ENCODE peak calls at places on chromosomes 2 and 18, in eight cellular contexts. One of them, this sample, is unnamed.

GRCh38 chr18:74326238-74326637 is 10.6 kb downstream of the C18orf63 start:
- DNase-seq in HCT116: no peak
- DNase-seq in stomach: no peak
- DNase-seq in A549: no peak
- DNase-seq in HepG2: no peak
- DNase-seq in NB4: no peak
- DNase-seq in adrenal gland: no peak
- DNase-seq in ovary: no peak
- DNase-seq in this sample: no peak

GRCh38 chr2:100976634-100977391 is 25.3 kb upstream of the RPL31 start:
- DNase-seq in stomach: no peak
- DNase-seq in adrenal gland: no peak
- DNase-seq in ovary: no peak
- DNase-seq in HepG2: no peak
- DNase-seq in A549: no peak
- DNase-seq in HCT116: no peak
- DNase-seq in NB4: peak; percentile 36
- DNase-seq in this sample: no peak

GRCh38 chr2:64980192-64980591 is 9.0 kb upstream of the SLC1A4 start:
- DNase-seq in NB4: peak; percentile 28
- DNase-seq in HCT116: no peak
- DNase-seq in ovary: no peak
- DNase-seq in stomach: no peak
- DNase-seq in adrenal gland: no peak
- DNase-seq in HepG2: no peak
- DNase-seq in A549: no peak
- DNase-seq in this sample: no peak

GRCh38 chr18:3461704-3462103 is 11.7 kb downstream of the TGIF1 start:
- DNase-seq in A549: no peak
- DNase-seq in ovary: no peak
- DNase-seq in NB4: no peak
- DNase-seq in adrenal gland: no peak
- DNase-seq in stomach: no peak
- DNase-seq in HCT116: no peak
- DNase-seq in HepG2: no peak
- DNase-seq in this sample: no peak

GRCh38 chr2:168056242-168056641 is 191.2 kb downstream of the STK39 start:
- DNase-seq in HCT116: no peak
- DNase-seq in A549: no peak
- DNase-seq in NB4: no peak
- DNase-seq in HepG2: no peak
- DNase-seq in ovary: no peak
- DNase-seq in adrenal gland: no peak
- DNase-seq in stomach: peak; percentile 35
- DNase-seq in this sample: no peak

GRCh38 chr2:144359684-144360083 is 160.2 kb downstream of the ZEB2 start:
- DNase-seq in NB4: no peak
- DNase-seq in HCT116: no peak
- DNase-seq in ovary: no peak
- DNase-seq in A549: no peak
- DNase-seq in stomach: no peak
- DNase-seq in adrenal gland: no peak
- DNase-seq in HepG2: no peak
- DNase-seq in this sample: no peak

GRCh38 chr2:232941400-232941799 is 71.3 kb downstream of the SNORC start:
- DNase-seq in HepG2: no peak
- DNase-seq in A549: no peak
- DNase-seq in HCT116: no peak
- DNase-seq in NB4: no peak
- DNase-seq in stomach: no peak
- DNase-seq in ovary: no peak
- DNase-seq in adrenal gland: no peak
- DNase-seq in this sample: no peak

GRCh38 chr2:227717687-227718567 is at the start of gene SLC19A3:
- DNase-seq in HepG2: peak; percentile 69
- DNase-seq in stomach: peak; percentile 85
- DNase-seq in HCT116: no peak
- DNase-seq in NB4: no peak
- DNase-seq in A549: peak; percentile 79
- DNase-seq in adrenal gland: peak; percentile 85
- DNase-seq in ovary: peak; percentile 92
- DNase-seq in this sample: peak; percentile 84

GRCh38 chr2:159201321-159202063 is 85.0 kb downstream of the WDSUB1 start:
- DNase-seq in HepG2: no peak
- DNase-seq in NB4: no peak
- DNase-seq in ovary: no peak
- DNase-seq in A549: no peak
- DNase-seq in stomach: no peak
- DNase-seq in HCT116: no peak
- DNase-seq in adrenal gland: no peak
- DNase-seq in this sample: no peak

GRCh38 chr2:223601932-223602676 is at the start of gene SCG2:
- DNase-seq in ovary: peak; percentile 79
- DNase-seq in A549: peak; percentile 77
- DNase-seq in stomach: peak; percentile 61
- DNase-seq in HepG2: peak; percentile 42
- DNase-seq in HCT116: peak; percentile 59
- DNase-seq in adrenal gland: peak; percentile 82
- DNase-seq in NB4: peak; percentile 72
- DNase-seq in this sample: peak; percentile 51

GRCh38 chr2:196442211-196442610 is 197.3 kb upstream of the CCDC150 start:
- DNase-seq in ovary: no peak
- DNase-seq in A549: no peak
- DNase-seq in stomach: no peak
- DNase-seq in adrenal gland: no peak
- DNase-seq in HCT116: no peak
- DNase-seq in HepG2: no peak
- DNase-seq in NB4: no peak
- DNase-seq in this sample: no peak

GRCh38 chr2:144424559-144425240 is 95.2 kb downstream of the ZEB2 start:
- DNase-seq in HCT116: no peak
- DNase-seq in A549: no peak
- DNase-seq in adrenal gland: no peak
- DNase-seq in HepG2: no peak
- DNase-seq in ovary: no peak
- DNase-seq in NB4: no peak
- DNase-seq in stomach: no peak
- DNase-seq in this sample: no peak

GRCh38 chr2:205879362-205879761 is 197.1 kb downstream of the NRP2 start:
- DNase-seq in adrenal gland: no peak
- DNase-seq in A549: no peak
- DNase-seq in NB4: no peak
- DNase-seq in ovary: no peak
- DNase-seq in HCT116: no peak
- DNase-seq in HepG2: no peak
- DNase-seq in stomach: no peak
- DNase-seq in this sample: no peak

GRCh38 chr2:72980535-72981217 is 63.4 kb downstream of the EMX1 start:
- DNase-seq in adrenal gland: no peak
- DNase-seq in stomach: no peak
- DNase-seq in HepG2: no peak
- DNase-seq in A549: no peak
- DNase-seq in NB4: no peak
- DNase-seq in ovary: no peak
- DNase-seq in HCT116: peak; percentile 10
- DNase-seq in this sample: no peak

GRCh38 chr18:58808349-58808748 is 56.3 kb upstream of the ZNF532 start:
- DNase-seq in NB4: no peak
- DNase-seq in HCT116: no peak
- DNase-seq in stomach: no peak
- DNase-seq in adrenal gland: no peak
- DNase-seq in HepG2: no peak
- DNase-seq in A549: no peak
- DNase-seq in ovary: no peak
- DNase-seq in this sample: no peak

GRCh38 chr2:2256011-2256410 is 75.1 kb downstream of the MYT1L start:
- DNase-seq in stomach: no peak
- DNase-seq in adrenal gland: no peak
- DNase-seq in HCT116: no peak
- DNase-seq in HepG2: no peak
- DNase-seq in ovary: no peak
- DNase-seq in NB4: no peak
- DNase-seq in A549: no peak
- DNase-seq in this sample: no peak

GRCh38 chr2:2252179-2252578 is 78.9 kb downstream of the MYT1L start:
- DNase-seq in HCT116: no peak
- DNase-seq in NB4: no peak
- DNase-seq in stomach: no peak
- DNase-seq in ovary: no peak
- DNase-seq in HepG2: no peak
- DNase-seq in adrenal gland: no peak
- DNase-seq in A549: no peak
- DNase-seq in this sample: no peak

GRCh38 chr2:2253139-2254016 is 77.7 kb downstream of the MYT1L start:
- DNase-seq in ovary: no peak
- DNase-seq in adrenal gland: no peak
- DNase-seq in HCT116: no peak
- DNase-seq in stomach: no peak
- DNase-seq in NB4: no peak
- DNase-seq in A549: no peak
- DNase-seq in HepG2: no peak
- DNase-seq in this sample: no peak

GRCh38 chr2:2251255-2251654 is 79.8 kb downstream of the MYT1L start:
- DNase-seq in NB4: no peak
- DNase-seq in HepG2: no peak
- DNase-seq in HCT116: no peak
- DNase-seq in stomach: no peak
- DNase-seq in ovary: no peak
- DNase-seq in A549: no peak
- DNase-seq in adrenal gland: no peak
- DNase-seq in this sample: no peak

DNA sequence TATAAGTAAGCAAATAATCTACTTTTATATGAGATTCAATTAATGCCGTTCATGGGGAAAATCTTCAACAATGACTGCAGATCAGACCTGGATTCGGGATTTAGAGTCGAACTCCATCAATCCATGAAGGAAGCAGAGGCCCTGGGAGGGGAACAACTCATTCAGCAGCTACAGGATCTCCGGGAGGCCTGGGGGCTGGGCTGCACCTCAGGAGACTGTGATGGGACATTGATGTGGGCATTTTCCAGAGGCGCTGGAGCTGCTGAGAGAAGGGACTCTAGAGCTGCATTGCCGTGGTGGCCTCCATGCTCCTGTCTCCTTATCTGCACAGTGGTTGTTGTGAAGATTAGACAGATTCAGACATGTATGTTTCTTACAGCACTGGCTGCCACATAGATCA is 76.9 kb downstream of the MYT1L start:
- DNase-seq in HCT116: no peak
- DNase-seq in stomach: no peak
- DNase-seq in ovary: no peak
- DNase-seq in adrenal gland: no peak
- DNase-seq in A549: no peak
- DNase-seq in HepG2: no peak
- DNase-seq in NB4: no peak
- DNase-seq in this sample: no peak
- TF ChIP-seq POLR2A in HCT116: no peak
- TF ChIP-seq POLR2A in stomach: no peak
- TF ChIP-seq POLR2A in ovary: no peak
- TF ChIP-seq POLR2A in adrenal gland: no peak
- TF ChIP-seq POLR2A in A549: no peak
- TF ChIP-seq POLR2A in HepG2: no peak
- TF ChIP-seq POLR2A in NB4: no peak
- TF ChIP-seq POLR2A in this sample: no peak

GRCh38 chr2:134120160-134120717 is 133.6 kb upstream of the MGAT5 start:
- DNase-seq in stomach: no peak
- DNase-seq in A549: no peak
- DNase-seq in HCT116: no peak
- DNase-seq in NB4: no peak
- DNase-seq in ovary: peak; percentile 62
- DNase-seq in HepG2: no peak
- DNase-seq in adrenal gland: peak; percentile 29
- DNase-seq in this sample: no peak
- TF ChIP-seq POLR2A in stomach: no peak
- TF ChIP-seq POLR2A in A549: no peak
- TF ChIP-seq POLR2A in HCT116: no peak
- TF ChIP-seq POLR2A in NB4: no peak
- TF ChIP-seq POLR2A in ovary: no peak
- TF ChIP-seq POLR2A in HepG2: no peak
- TF ChIP-seq POLR2A in adrenal gland: no peak
- TF ChIP-seq POLR2A in this sample: no peak

GRCh38 chr2:38900726-38901125 is 11.1 kb downstream of the ARHGEF33 start:
- DNase-seq in stomach: no peak
- DNase-seq in NB4: no peak
- DNase-seq in adrenal gland: no peak
- DNase-seq in HCT116: no peak
- DNase-seq in ovary: no peak
- DNase-seq in HepG2: no peak
- DNase-seq in A549: no peak
- DNase-seq in this sample: no peak
- TF ChIP-seq POLR2A in stomach: no peak
- TF ChIP-seq POLR2A in NB4: no peak
- TF ChIP-seq POLR2A in adrenal gland: no peak
- TF ChIP-seq POLR2A in HCT116: no peak
- TF ChIP-seq POLR2A in ovary: no peak
- TF ChIP-seq POLR2A in HepG2: no peak
- TF ChIP-seq POLR2A in A549: no peak
- TF ChIP-seq POLR2A in this sample: no peak

GRCh38 chr2:239092571-239093294 is 244.8 kb downstream of the TWIST2 start:
- DNase-seq in adrenal gland: no peak
- DNase-seq in ovary: no peak
- DNase-seq in HepG2: no peak
- DNase-seq in NB4: no peak
- DNase-seq in A549: no peak
- DNase-seq in stomach: no peak
- DNase-seq in HCT116: no peak
- DNase-seq in this sample: no peak

GRCh38 chr2:239094727-239095266 is 246.9 kb downstream of the TWIST2 start:
- DNase-seq in adrenal gland: no peak
- DNase-seq in ovary: no peak
- DNase-seq in HCT116: no peak
- DNase-seq in NB4: no peak
- DNase-seq in A549: no peak
- DNase-seq in stomach: no peak
- DNase-seq in HepG2: no peak
- DNase-seq in this sample: no peak

GRCh38 chr2:239095475-239095874 is 247.6 kb downstream of the TWIST2 start:
- DNase-seq in HepG2: no peak
- DNase-seq in HCT116: no peak
- DNase-seq in stomach: no peak
- DNase-seq in NB4: no peak
- DNase-seq in ovary: no peak
- DNase-seq in adrenal gland: no peak
- DNase-seq in A549: no peak
- DNase-seq in this sample: no peak

GRCh38 chr2:239093956-239094355 is 246.1 kb downstream of the TWIST2 start:
- DNase-seq in adrenal gland: peak; percentile 53
- DNase-seq in stomach: no peak
- DNase-seq in HepG2: no peak
- DNase-seq in NB4: no peak
- DNase-seq in ovary: peak; percentile 55
- DNase-seq in HCT116: no peak
- DNase-seq in A549: no peak
- DNase-seq in this sample: no peak

GRCh38 chr2:239093487-239093886 is 245.6 kb downstream of the TWIST2 start:
- DNase-seq in stomach: no peak
- DNase-seq in A549: no peak
- DNase-seq in adrenal gland: no peak
- DNase-seq in HepG2: no peak
- DNase-seq in HCT116: no peak
- DNase-seq in NB4: no peak
- DNase-seq in ovary: no peak
- DNase-seq in this sample: no peak
- TF ChIP-seq POLR2A in stomach: no peak
- TF ChIP-seq POLR2A in A549: no peak
- TF ChIP-seq POLR2A in adrenal gland: no peak
- TF ChIP-seq POLR2A in HepG2: no peak
- TF ChIP-seq POLR2A in HCT116: no peak
- TF ChIP-seq POLR2A in NB4: no peak
- TF ChIP-seq POLR2A in ovary: no peak
- TF ChIP-seq POLR2A in this sample: no peak

This sample was measured in tibial nerve.